ENCODE peak calls at places on chromosomes 4 and X, in four cellular contexts. O, A, L and R are unnamed samples.

GRCh38 chr4:150149381-150149780 is 71.1 kb downstream of the DCLK2 start:
- DNase-seq in O (no peak), A (peak), L (no peak), R (no peak)

GRCh38 chr4:37146260-37146659 is 98.3 kb upstream of the NWD2 start:
- DNase-seq in L (no peak), O (no peak), A (no peak), R (no peak)

GRCh38 chrX:103716967-103717366 is 6.3 kb downstream of the TMEM31 start:
- DNase-seq in L (no peak), A (peak), O (peak), R (no peak)

GRCh38 chr4:52203351-52203750 is 152.2 kb downstream of the SPATA18 start:
- DNase-seq in L (no peak), A (no peak), O (no peak), R (no peak)

GRCh38 chr4:187098429-187098828 is 374.8 kb upstream of the FAT1 start:
- DNase-seq in O (no peak), L (no peak), A (no peak), R (no peak)

GRCh38 chrX:123695242-123695641 is 37.6 kb downstream of the THOC2 start:
- DNase-seq in O (no peak), A (no peak), L (no peak), R (no peak)

GRCh38 chrX:103431316-103431715 is 55.0 kb downstream of the BEX3 start:
- DNase-seq in A (no peak), L (no peak), O (peak), R (no peak)

GRCh38 chrX:33339219-33339618 is 127.9 kb upstream of the DMD start:
- DNase-seq in O (peak), L (no peak), A (no peak), R (no peak)

GRCh38 chrX:41688835-41689234 is at the start of gene GPR34:
- DNase-seq in O (no peak), A (no peak), L (peak), R (peak)

GRCh38 chr4:43337707-43338106 is 445.2 kb downstream of the GRXCR1 start:
- DNase-seq in A (no peak), L (no peak), O (no peak), R (no peak)

GRCh38 chrX:54386314-54386713 is 28.5 kb upstream of the WNK3 start:
- DNase-seq in O (no peak), A (no peak), L (no peak), R (no peak)

GRCh38 chr4:103011378-103012025 is 8.0 kb downstream of the SLC9B1 start:
- DNase-seq in O (peak), L (no peak), A (no peak), R (no peak)

GRCh38 chr4:52983563-52984303 is 121.6 kb downstream of the RASL11B start:
- DNase-seq in A (no peak), L (peak), O (peak), R (peak)

GRCh38 chr4:165986956-165987698 is 114.1 kb downstream of the TLL1 start:
- DNase-seq in A (no peak), O (no peak), L (no peak), R (no peak)

GRCh38 chrX:92224406-92224805 is 445.2 kb downstream of the PCDH11X start:
- DNase-seq in L (no peak), O (no peak), A (no peak), R (no peak)

GRCh38 chr4:177047070-177047850 is 254.5 kb upstream of the VEGFC start:
- DNase-seq in A (peak), O (peak), L (peak), R (peak)

GRCh38 chr4:8641256-8641655 is 48.7 kb downstream of the CPZ start:
- DNase-seq in L (no peak), O (no peak), A (no peak), R (no peak)

GRCh38 chrX:41329101-41329500 is 4.9 kb upstream of the DDX3X start:
- DNase-seq in A (no peak), L (no peak), O (no peak), R (no peak)